ENCODE peak calls at places on chromosome 19, in ten cellular contexts. K is CD8-positive, alpha-beta T cell; R is upper lobe of right lung; E is tibial artery; C is A549; P is transverse colon; N is AG09309; W is right lobe of liver; J is lower leg skin; I is psoas muscle. D is an unnamed sample.

GRCh38 chr19:12838893-12839656 is 760 bp downstream of the MAST1 start:
- DNase-seq in K (no peak), R (no peak), E (no peak), C (no peak), P (no peak), N (no peak), W (no peak), J (no peak), I (no peak), D (no peak)

GRCh38 chr19:36215276-36216171 is 618 bp downstream of the ZNF146 start:
- DNase-seq in K (no peak), R (no peak), E (no peak), C (peak), P (peak), N (peak), W (no peak), J (no peak), I (no peak), D (no peak)

GRCh38 chr19:34808566-34808965 is 35.6 kb upstream of the ZNF599 start:
- DNase-seq in K (no peak), R (no peak), E (no peak), C (no peak), P (no peak), N (peak), W (no peak), J (no peak), I (no peak), D (no peak)

GRCh38 chr19:51887522-51888498 is at the start of gene ZNF577:
- DNase-seq in K (peak), R (peak), E (peak), C (no peak), P (peak), N (peak), W (peak), J (peak), I (peak), D (peak)

GRCh38 chr19:48997972-48998371 is 4.3 kb downstream of the RUVBL2 start:
- DNase-seq in K (peak), R (no peak), E (no peak), C (peak), P (peak), N (no peak), W (no peak), J (no peak), I (peak), D (no peak)

GRCh38 chr19:50290775-50291174 is 38.4 kb downstream of the KCNC3 start:
- DNase-seq in K (no peak), R (peak), E (no peak), C (no peak), P (no peak), N (no peak), W (no peak), J (no peak), I (no peak), D (no peak)

GRCh38 chr19:14700711-14701110 is 10.9 kb downstream of the ZNF333 start:
- DNase-seq in K (no peak), R (no peak), E (no peak), C (no peak), P (no peak), N (no peak), W (no peak), J (peak), I (no peak), D (no peak)

GRCh38 chr19:46124638-46125115 is at the start of gene IGFL3:
- DNase-seq in K (no peak), R (no peak), E (no peak), C (no peak), P (no peak), N (peak), W (no peak), J (no peak), I (no peak), D (no peak)

GRCh38 chr19:4866595-4867424 is 657 bp downstream of the PLIN3 start:
- DNase-seq in K (peak), R (peak), E (peak), C (peak), P (peak), N (no peak), W (peak), J (peak), I (peak), D (no peak)

GRCh38 chr19:57682226-57682766 is 519 bp downstream of the ZNF551 start:
- DNase-seq in K (no peak), R (no peak), E (no peak), C (peak), P (no peak), N (no peak), W (no peak), J (no peak), I (no peak), D (no peak)

GRCh38 chr19:29651622-29652394 is 13.5 kb upstream of the PLEKHF1 start:
- DNase-seq in K (no peak), R (no peak), E (no peak), C (no peak), P (no peak), N (no peak), W (no peak), J (peak), I (no peak), D (no peak)

GRCh38 chr19:27905074-27905473 is 1307.9 kb downstream of the UQCRFS1 start:
- DNase-seq in K (no peak), R (no peak), E (no peak), C (no peak), P (no peak), N (no peak), W (peak), J (peak), I (no peak), D (no peak)
- TF ChIP-seq CTCF in K (no peak), R (no peak), E (no peak), C (no peak), P (no peak), N (no peak), W (no peak), J (no peak), I (no peak), D (no peak)

GRCh38 chr19:1018932-1019615 is 1.8 kb downstream of the TMEM259 start:
- DNase-seq in K (no peak), R (no peak), E (no peak), C (no peak), P (no peak), N (no peak), W (no peak), J (no peak), I (no peak), D (no peak)

GRCh38 chr19:1018393-1018792 is 2.5 kb downstream of the TMEM259 start:
- DNase-seq in K (no peak), R (no peak), E (no peak), C (no peak), P (no peak), N (no peak), W (no peak), J (no peak), I (no peak), D (no peak)

GRCh38 chr19:1019616-1019961 is 1.3 kb downstream of the TMEM259 start:
- DNase-seq in K (no peak), R (no peak), E (no peak), C (no peak), P (no peak), N (no peak), W (no peak), J (no peak), I (no peak), D (no peak)

GRCh38 chr19:1019980-1020867 is 699 bp downstream of the TMEM259 start:
- DNase-seq in K (no peak), R (no peak), E (no peak), C (no peak), P (no peak), N (no peak), W (peak), J (no peak), I (no peak), D (no peak)

DNA sequence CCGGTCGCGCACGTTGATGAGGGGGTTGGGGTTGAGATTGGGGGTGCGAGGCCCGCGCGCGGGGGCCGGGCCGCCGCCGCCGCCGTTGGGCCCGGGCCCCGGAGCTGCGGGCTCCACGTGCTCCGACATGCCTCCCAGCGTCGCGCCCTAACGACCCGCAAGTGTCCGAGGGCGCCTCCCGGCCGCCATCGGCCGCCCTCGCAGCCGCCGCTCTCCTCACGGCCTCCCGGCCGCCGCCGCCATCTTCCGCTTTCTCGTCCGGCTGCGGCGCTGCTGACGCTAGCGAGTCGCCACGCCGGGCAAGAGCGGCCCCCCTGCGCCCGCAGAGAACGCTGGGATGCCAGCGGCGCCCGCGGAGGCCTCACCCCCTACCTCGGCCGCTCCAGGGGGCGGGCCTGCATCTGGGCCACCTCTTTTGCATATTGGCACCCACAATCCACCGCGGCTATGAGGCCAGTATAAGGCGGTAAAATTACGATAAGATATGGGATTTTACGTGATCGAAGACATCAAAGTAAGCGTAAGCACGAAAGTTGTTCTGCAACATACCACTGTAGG is at the start of gene TMEM259:
- DNase-seq in K (peak), R (peak), E (peak), C (peak), P (peak), N (peak), W (peak), J (peak), I (peak), D (no peak)
- TF ChIP-seq CTCF in K (no peak), R (no peak), E (peak), C (no peak), P (no peak), N (no peak), W (peak), J (no peak), I (no peak), D (no peak)

GRCh38 chr19:18867199-18867598 is 28.8 kb downstream of the CERS1 start:
- DNase-seq in K (no peak), R (no peak), E (no peak), C (no peak), P (no peak), N (no peak), W (no peak), J (no peak), I (peak), D (peak)

GRCh38 chr19:18865106-18865972 is 30.6 kb downstream of the CERS1 start:
- DNase-seq in K (no peak), R (no peak), E (no peak), C (no peak), P (no peak), N (no peak), W (no peak), J (no peak), I (peak), D (no peak)

GRCh38 chr19:18867751-18868150 is 28.2 kb downstream of the CERS1 start:
- DNase-seq in K (no peak), R (no peak), E (no peak), C (no peak), P (no peak), N (no peak), W (peak), J (no peak), I (peak), D (no peak)

GRCh38 chr19:18866800-18867123 is 29.2 kb downstream of the CERS1 start:
- DNase-seq in K (no peak), R (no peak), E (no peak), C (no peak), P (no peak), N (no peak), W (no peak), J (no peak), I (peak), D (no peak)

GRCh38 chr19:18865973-18866799 is 29.8 kb downstream of the CERS1 start:
- DNase-seq in K (peak), R (peak), E (no peak), C (peak), P (peak), N (no peak), W (peak), J (no peak), I (peak), D (peak)
- TF ChIP-seq CTCF in K (peak), R (peak), E (peak), C (peak), P (peak), N (peak), W (peak), J (no peak), I (peak), D (peak)

GRCh38 chr19:8457209-8457608 is 12.4 kb downstream of the HNRNPM start:
- DNase-seq in K (no peak), R (no peak), E (no peak), C (no peak), P (no peak), N (no peak), W (no peak), J (no peak), I (no peak), D (no peak)

GRCh38 chr19:8455018-8455417 is 10.2 kb downstream of the HNRNPM start:
- DNase-seq in K (no peak), R (no peak), E (no peak), C (no peak), P (no peak), N (no peak), W (no peak), J (no peak), I (no peak), D (no peak)

GRCh38 chr19:8457802-8458201 is 13.0 kb downstream of the HNRNPM start:
- DNase-seq in K (no peak), R (no peak), E (no peak), C (no peak), P (no peak), N (no peak), W (no peak), J (no peak), I (no peak), D (no peak)

GRCh38 chr19:8454218-8454617 is 9.4 kb downstream of the HNRNPM start:
- DNase-seq in K (no peak), R (no peak), E (no peak), C (no peak), P (no peak), N (no peak), W (no peak), J (no peak), I (no peak), D (no peak)

GRCh38 chr19:8456064-8456463 is 11.3 kb downstream of the HNRNPM start:
- DNase-seq in K (no peak), R (no peak), E (no peak), C (peak), P (no peak), N (no peak), W (no peak), J (no peak), I (no peak), D (peak)
- TF ChIP-seq CTCF in K (no peak), R (no peak), E (no peak), C (no peak), P (no peak), N (peak), W (no peak), J (no peak), I (peak), D (peak)

DNA sequence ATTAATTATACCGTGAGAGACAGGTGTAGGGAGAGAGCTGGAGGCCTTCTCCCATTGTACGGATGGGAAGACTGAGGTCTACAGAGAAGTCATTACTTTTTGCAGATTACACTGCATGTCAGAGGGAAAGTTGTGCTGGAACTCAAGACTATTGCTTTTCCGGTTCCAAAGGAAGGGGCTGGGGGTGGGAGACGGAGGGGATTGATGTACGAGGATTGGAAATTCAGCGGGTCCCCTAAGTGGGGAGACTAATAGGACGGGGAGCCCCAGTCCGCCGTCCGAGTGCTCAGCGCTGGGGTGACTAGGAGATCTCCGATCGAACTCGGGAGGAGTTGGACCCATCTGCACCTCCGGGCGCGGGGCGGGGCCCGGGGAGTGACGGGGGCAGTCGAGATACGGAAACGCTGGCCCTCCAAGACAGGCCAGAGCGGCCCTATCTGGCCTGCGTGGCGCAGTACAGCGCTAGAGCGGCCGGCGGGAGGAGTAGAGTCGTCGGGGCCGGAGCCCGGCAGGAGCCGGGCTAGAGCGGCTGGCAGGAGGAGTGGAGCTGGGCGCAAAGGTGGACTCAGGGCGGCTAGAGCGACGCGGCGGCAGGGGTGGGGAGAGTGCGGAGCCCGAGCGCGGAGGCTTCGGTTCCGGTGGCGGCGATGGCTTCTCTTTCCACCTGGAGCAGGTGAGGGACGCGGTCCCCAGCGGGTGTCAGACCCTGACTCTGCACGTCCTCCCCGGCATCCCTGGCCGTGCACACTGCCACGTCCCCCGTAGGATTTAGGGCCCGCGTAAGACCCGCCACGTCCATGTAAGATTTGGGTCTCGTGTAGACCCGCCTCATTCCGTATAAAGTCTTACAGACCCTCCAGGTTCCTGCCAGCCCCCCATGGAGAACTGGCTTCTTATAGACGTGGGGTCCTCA is 1.1 kb downstream of the ARHGEF1 start:
- DNase-seq in K (peak), R (peak), E (peak), C (peak), P (peak), N (peak), W (peak), J (peak), I (peak), D (peak)
- TF ChIP-seq CTCF in K (no peak), R (peak), E (no peak), C (no peak), P (no peak), N (no peak), W (peak), J (no peak), I (peak), D (peak)

GRCh38 chr19:10230904-10231623 is at the start of gene S1PR2:
- DNase-seq in K (peak), R (peak), E (peak), C (peak), P (peak), N (no peak), W (peak), J (peak), I (peak), D (no peak)
- TF ChIP-seq CTCF in K (no peak), R (no peak), E (no peak), C (no peak), P (no peak), N (no peak), W (no peak), J (no peak), I (no peak), D (no peak)

DNA sequence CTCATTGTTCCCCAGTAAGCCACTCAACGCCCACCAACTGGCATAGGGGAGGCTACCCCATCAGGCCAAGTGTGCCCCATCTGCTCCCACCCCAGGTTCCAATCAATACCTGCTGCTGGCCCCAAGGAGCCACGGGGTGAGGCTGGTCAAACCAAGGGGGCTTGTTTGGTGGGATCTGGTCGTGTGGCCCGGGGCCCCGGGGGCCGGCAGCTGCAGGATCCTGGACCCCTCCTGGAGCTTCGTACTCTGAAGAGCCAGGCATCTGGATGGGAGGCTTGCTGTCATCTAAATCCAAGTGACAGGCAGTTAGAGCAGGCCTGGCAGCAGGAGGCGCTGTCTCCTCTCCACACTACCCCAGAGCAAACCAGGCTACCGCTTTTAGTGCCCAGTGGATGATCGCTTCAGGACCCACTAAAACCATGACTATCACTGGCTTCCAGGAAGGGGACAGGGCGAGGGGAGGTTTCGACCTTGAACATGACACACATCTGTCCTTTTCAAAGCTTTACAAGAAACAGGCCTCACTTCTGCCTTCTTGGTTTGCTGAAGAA is 14.2 kb downstream of the CHERP start:
- DNase-seq in K (peak), R (no peak), E (no peak), C (no peak), P (no peak), N (no peak), W (no peak), J (no peak), I (no peak), D (no peak)
- TF ChIP-seq CTCF in K (peak), R (peak), E (no peak), C (peak), P (peak), N (peak), W (peak), J (no peak), I (no peak), D (peak)

DNA sequence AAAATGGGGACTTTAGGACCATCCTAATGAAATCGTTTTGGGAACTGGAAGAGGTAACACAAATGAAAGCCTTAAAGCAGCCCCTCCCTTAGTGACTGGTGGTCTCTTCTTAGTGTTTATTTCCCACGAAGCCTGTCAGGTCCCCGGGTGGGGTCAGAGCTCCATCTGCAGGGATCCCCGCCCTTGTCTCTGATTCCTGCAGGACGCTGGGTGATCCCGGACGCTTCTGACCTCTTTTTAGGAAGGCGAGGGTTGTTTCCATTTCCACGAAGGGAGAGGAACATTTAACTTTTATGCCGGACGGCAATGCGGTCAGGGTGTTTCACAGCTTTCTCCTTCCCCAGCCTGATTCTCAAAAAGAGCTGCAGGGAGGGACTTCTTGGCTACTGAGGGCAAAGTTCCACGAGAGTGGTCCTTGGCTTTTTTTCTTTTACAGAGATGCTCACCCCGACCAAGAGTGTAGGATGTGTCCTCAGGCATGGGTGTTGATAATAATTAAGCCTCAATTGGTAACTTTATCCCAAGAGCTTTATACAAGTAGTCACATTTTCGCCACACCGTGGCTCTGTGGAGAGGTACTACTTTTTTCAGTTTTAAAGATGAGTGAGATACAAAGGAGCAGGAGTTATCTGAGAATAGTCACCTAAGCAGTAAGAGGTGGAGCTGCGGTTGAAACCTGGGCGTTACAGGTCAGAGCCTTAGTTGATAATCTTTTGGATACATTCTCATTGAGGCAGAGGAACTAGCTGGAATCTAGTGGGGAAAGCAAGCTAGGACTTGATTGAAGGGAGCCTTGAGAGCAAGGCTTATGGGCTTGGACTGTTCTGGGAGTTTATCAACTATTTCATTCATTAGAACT is 813 bp downstream of the ZNF284 start:
- DNase-seq in K (no peak), R (no peak), E (no peak), C (peak), P (no peak), N (no peak), W (no peak), J (no peak), I (no peak), D (no peak)
- TF ChIP-seq CTCF in K (no peak), R (no peak), E (no peak), C (no peak), P (no peak), N (no peak), W (no peak), J (no peak), I (no peak), D (peak)